ENCODE peak calls at places on chromosomes 12 and 14, in six cellular contexts. T is transverse colon, R is heart left ventricle, B is GM23248, J is heart right ventricle, D is HepG2. O is an unnamed sample.

GRCh38 chr12:42306297-42306696 is 19.6 kb downstream of the ZCRB1 start:
- DNase-seq in B (no peak), T (no peak), D (no peak), R (no peak), J (no peak), O (no peak)

GRCh38 chr12:27779416-27779815 is 617 bp upstream of the KLHL42 start:
- DNase-seq in D (peak; percentile 10), B (peak; percentile 39), T (peak; percentile 14), J (no peak), R (no peak), O (peak; percentile 77)

GRCh38 chr12:25276199-25276937 is 25.6 kb upstream of the KRAS start:
- DNase-seq in R (no peak), J (peak; percentile 8), D (peak; percentile 63), B (peak; percentile 69), T (peak; percentile 72), O (no peak)

GRCh38 chr12:111451649-111452129 is 46.0 kb downstream of the SH2B3 start:
- DNase-seq in J (no peak), D (peak; percentile 53), T (no peak), B (peak; percentile 67), R (no peak), O (peak; percentile 10)

GRCh38 chr14:105393151-105393550 is 5.2 kb upstream of the TEX22 start:
- DNase-seq in T (no peak), J (no peak), B (no peak), R (no peak), D (no peak), O (no peak)

GRCh38 chr14:100740931-100741330 is 14.2 kb downstream of the DLK1 start:
- DNase-seq in B (no peak), R (no peak), J (no peak), D (no peak), T (no peak), O (no peak)

GRCh38 chr14:99327050-99327449 is 55.1 kb upstream of the BCL11B start:
- DNase-seq in J (no peak), B (no peak), D (no peak), T (no peak), R (no peak), O (no peak)

GRCh38 chr12:68358532-68359485 is 26.6 kb upstream of the MDM1 start:
- DNase-seq in T (peak; percentile 71), R (no peak), D (peak; percentile 57), B (peak; percentile 80), J (peak; percentile 79), O (peak; percentile 81)

GRCh38 chr12:55935742-55936151 is 4.8 kb downstream of the DGKA start:
- DNase-seq in J (peak; percentile 56), D (no peak), B (no peak), T (no peak), R (no peak), O (peak; percentile 33)

DNA sequence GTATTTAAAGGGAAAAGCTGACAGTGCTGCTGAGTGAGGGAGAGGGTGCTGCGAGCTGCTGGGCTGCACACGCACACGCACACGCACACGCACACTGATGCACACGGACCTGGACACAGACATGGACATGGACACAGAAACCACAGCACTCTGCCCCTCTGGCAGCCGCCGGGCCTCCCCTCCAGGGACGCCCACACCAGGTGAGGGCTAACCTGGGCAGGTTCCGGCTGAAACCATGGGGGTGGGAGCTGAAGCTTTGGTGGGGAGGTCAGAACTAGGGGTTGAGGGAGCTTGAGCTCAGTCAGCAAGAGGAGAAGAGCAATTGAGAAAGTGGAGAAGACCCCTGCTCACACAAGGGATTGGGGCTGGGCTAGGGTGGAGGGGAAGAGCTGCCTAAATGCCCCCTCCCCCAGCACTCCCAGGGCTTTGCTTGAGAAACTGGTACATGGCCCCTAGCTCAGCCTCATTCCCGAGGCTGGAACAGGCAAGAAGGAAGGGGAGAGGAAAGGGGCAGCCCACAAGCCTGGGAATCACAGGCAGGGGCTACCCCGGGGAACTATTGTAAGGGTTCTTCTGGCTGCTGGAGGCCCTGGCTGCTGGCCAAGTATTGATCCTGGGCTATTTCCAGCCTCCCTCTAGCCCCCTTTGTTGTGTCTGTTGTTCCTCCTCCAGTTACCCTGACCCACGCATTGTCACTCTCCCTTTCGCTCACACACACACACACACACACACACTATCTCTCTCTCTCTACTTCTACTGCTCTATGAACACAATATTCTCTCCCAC is at the start of gene REM2:
- DNase-seq in B (no peak), R (no peak), T (no peak), J (no peak), D (no peak), O (no peak)
- H3K27ac ChIP-seq in B (no peak within 1 kb of the TSS), R (no peak within 1 kb of the TSS), T (no peak within 1 kb of the TSS), J (no peak within 1 kb of the TSS), D (no peak within 1 kb of the TSS), O (no peak within 1 kb of the TSS)

GRCh38 chr14:75168586-75169335 is 7.7 kb downstream of the TMED10 start:
- DNase-seq in D (no peak), T (no peak), B (no peak), R (no peak), J (no peak), O (no peak)
- H3K4me1 ChIP-seq in D (peaks cover 52% of the 10 kb centered on the region), T (peaks cover 6% of the 10 kb centered on the region), B (peaks cover 6% of the 10 kb centered on the region), R (peaks cover 59% of the 10 kb centered on the region), J (peaks cover 13% of the 10 kb centered on the region), O (peaks cover 54% of the 10 kb centered on the region)

GRCh38 chr12:113469893-113470743 is 1.6 kb downstream of the LHX5 start:
- DNase-seq in B (no peak), J (no peak), R (no peak), D (no peak), T (no peak), O (no peak)

GRCh38 chr12:113469224-113469652 is 2.4 kb downstream of the LHX5 start:
- DNase-seq in R (no peak), J (no peak), B (no peak), D (no peak), T (no peak), O (no peak)

GRCh38 chr12:113472191-113473190 is 820 bp upstream of the LHX5 start:
- DNase-seq in B (no peak), R (no peak), T (no peak), D (no peak), J (no peak), O (no peak)

GRCh38 chr12:113471619-113472171 is at the start of gene LHX5:
- DNase-seq in B (peak; percentile 47), R (no peak), T (no peak), D (no peak), J (no peak), O (peak; percentile 38)

DNA sequence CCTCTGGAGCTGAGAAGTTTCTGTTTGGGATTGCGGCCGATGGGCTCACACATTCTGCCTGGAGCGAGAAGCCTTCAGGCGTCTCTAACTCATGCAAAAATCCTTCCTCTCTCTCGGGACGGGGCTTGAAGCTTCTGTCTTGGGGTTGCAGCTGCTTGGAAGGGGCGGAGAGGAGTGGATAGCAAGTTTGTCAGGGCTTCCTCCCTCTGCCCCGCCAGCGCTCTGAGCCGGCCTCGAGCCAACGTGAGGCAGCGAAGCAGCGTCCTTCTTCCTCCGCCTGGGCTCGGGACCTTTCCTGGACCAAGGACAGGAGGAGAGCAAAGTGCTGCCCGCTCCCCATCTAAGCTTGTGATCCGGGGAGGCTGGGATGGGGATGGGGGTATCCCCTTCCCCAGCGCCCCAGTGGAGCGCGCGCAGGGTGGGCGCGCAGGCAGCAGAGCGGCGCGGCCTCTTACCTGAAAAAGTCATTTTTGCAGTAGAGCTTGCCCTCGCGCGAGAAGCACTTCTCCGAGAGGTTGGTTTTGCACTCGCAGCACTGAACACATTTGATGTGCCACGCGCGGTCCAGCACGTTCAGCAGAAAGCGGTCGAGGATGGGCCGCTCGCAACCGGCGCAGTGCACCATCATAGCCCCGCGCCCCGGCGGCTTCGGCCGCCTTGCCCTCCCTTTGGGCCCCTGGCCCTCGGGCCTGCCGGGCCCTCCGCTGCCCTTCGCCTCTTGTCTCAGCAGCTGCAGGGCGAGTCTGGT is 626 bp downstream of the LHX5 start:
- DNase-seq in B (no peak), R (no peak), J (no peak), D (no peak), T (no peak), O (no peak)
- H3K4me3 ChIP-seq in B (no peak overlapping the region), R (no peak overlapping the region), J (no peak overlapping the region), D (no peak overlapping the region), T (no peak overlapping the region), O (peak overlapping the region; percentile 13)

DNA sequence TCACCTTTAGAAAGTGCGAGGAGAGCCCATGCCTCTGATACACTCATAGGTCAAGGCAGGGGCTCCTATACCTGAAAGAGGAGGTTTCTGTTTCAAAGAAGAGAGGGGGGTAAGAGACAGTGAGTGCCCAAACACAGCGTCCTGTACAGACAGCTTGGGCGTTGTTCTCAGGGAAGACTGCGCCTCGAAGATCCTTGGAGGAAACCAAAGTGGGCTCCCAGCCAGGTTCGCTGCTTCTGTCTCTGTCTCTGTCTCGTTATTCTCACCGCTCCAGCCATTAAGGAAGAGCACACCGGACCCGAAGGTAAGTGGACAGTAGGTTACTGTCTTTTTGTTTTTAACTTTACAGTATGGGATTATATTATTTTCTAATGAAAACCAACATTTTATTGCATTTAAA is 5.8 kb upstream of the IFI27 start:
- DNase-seq in T (no peak), B (no peak), D (no peak), R (no peak), J (no peak), O (peak; percentile 86)
- H3K27ac ChIP-seq in T (no peak overlapping the region), B (no peak overlapping the region), D (no peak overlapping the region), R (no peak overlapping the region), J (no peak overlapping the region), O (no peak overlapping the region)